ENCODE peak calls at places on chromosome 6, in four cellular contexts. P, F, H and S are unnamed samples.

GRCh38 chr6:108029226-108029921 is 45.2 kb downstream of the OSTM1 start:
- DNase-seq in P (no peak), F (no peak), H (no peak), S (no peak)

GRCh38 chr6:34791842-34792604 is at the start of gene BLTP3A:
- DNase-seq in F (peak; percentile 92), P (peak; percentile 65), H (peak; percentile 75), S (peak; percentile 92)

GRCh38 chr6:313917-314316 is 21.6 kb downstream of the DUSP22 start:
- DNase-seq in P (no peak), H (no peak), F (no peak), S (no peak)

GRCh38 chr6:37137881-37138568 is 31.9 kb upstream of the PIM1 start:
- DNase-seq in H (peak; percentile 60), F (no peak), P (no peak), S (no peak)

GRCh38 chr6:47631248-47632196 is 66.9 kb upstream of the ADGRF4 start:
- DNase-seq in F (peak; percentile 65), P (no peak), H (no peak), S (no peak)

GRCh38 chr6:126633362-126633761 is 293.4 kb downstream of the CENPW start:
- DNase-seq in F (no peak), H (no peak), P (no peak), S (no peak)

GRCh38 chr6:157255079-157255478 is 68.2 kb downstream of the TMEM242 start:
- DNase-seq in H (no peak), P (no peak), F (no peak), S (no peak)

GRCh38 chr6:13763740-13764381 is 50.5 kb downstream of the MCUR1 start:
- DNase-seq in H (no peak), F (no peak), P (no peak), S (no peak)

GRCh38 chr6:89260832-89261231 is 43.7 kb upstream of the GABRR1 start:
- DNase-seq in F (peak; percentile 82), H (peak; percentile 32), P (no peak), S (no peak)

GRCh38 chr6:11500008-11500407 is 37.5 kb upstream of the TMEM170B start:
- DNase-seq in H (no peak), P (no peak), F (no peak), S (no peak)

GRCh38 chr6:162709431-162709830 is 18.1 kb downstream of the PRKN start:
- DNase-seq in H (no peak), F (no peak), P (no peak), S (no peak)

GRCh38 chr6:45923831-45924391 is 91.7 kb downstream of the CLIC5 start:
- DNase-seq in H (no peak), P (no peak), F (no peak), S (no peak)

GRCh38 chr6:37623666-37624065 is 74.0 kb downstream of the MDGA1 start:
- DNase-seq in P (no peak), F (no peak), H (no peak), S (no peak)

DNA sequence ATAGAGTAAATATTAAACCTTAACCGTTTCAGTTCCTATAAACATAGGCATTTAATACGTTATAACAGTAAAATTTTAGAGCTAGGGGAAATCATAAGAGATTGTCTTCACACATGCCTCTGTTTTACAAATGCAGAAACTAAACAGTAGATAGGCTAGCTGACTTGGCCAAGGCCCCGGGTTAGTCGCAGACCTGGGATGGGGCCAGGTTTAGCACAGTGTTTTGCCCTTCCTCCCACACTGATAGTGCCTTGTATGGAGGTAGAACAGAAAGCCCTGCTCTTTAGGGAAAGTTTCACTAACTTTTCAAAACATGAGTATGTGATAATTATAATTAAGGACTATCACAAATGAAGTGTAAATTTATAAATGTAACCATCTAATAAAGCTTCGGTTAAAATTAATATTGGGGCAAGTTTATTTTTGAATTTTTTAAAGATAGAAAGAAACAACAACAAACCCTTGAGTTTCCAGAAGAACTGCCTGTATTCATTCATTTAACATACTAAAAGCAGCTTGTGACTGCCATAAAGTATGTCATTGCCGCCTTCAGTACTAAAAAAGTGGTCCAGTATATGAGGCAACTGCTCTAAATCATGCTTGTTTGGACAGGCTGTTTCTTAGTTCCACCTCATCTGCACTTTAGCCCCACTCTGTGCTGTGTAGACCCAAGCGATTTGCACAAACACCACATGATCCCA is 62.5 kb upstream of the LOC128125822 start:
- DNase-seq in H (no peak), P (peak; percentile 92), F (no peak), S (no peak)
- TF ChIP-seq EP300 in H (no peak), P (peak; percentile 24), F (no peak), S (no peak)

DNA sequence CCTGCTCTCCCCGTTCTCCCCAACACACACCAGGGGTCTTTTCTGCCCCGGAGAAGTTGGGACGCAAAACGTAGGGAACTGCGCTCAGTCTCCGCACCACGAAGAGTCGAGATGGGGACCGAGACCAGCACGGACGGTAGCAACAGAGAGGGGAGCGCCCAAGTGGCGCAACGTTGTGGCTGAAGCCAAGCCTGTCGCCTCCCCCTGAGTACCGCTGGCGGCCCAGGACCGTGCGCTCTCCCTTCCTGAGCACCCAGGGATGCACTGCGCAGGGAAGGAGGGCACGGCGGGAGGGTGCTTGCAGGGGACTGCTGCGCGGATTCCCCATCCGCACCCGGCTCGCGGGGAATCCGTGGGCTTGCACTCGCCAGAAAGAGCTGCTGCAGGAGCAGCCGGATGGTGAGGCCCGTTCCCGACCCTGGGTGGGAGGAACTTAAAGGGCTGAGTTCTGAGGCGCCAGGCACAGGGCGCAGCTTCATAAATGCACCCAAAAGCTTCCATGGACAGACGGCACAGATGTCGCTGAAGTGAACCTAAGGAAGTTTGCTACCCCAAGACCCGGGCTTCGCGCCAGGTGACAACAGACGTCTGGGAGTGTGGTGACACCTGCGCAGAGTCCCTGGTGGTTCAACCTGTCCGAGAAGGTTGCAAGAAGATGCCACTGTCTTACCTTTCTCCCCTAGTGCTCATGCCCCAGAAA is 178.7 kb downstream of the TBXT start:
- DNase-seq in H (no peak), F (no peak), P (no peak), S (no peak)
- TF ChIP-seq POLR2AphosphoS5 in H (no peak), F (no peak), P (no peak), S (no peak)

GRCh38 chr6:159977242-159978214 is 8.6 kb downstream of the IGF2R start:
- DNase-seq in H (no peak), F (peak; percentile 72), P (no peak), S (no peak)

GRCh38 chr6:159981171-159981571 is 12.3 kb downstream of the IGF2R start:
- DNase-seq in P (no peak), H (no peak), F (no peak), S (no peak)

GRCh38 chr6:159980474-159980873 is 11.6 kb downstream of the IGF2R start:
- DNase-seq in H (no peak), P (no peak), F (no peak), S (no peak)

GRCh38 chr6:159978291-159979135 is 9.6 kb downstream of the IGF2R start:
- DNase-seq in F (no peak), H (no peak), P (no peak), S (no peak)

GRCh38 chr6:159979136-159979874 is 10.4 kb downstream of the IGF2R start:
- DNase-seq in F (peak; percentile 78), H (no peak), P (peak; percentile 37), S (no peak)
- TF ChIP-seq EP300 in F (no peak), H (no peak), P (no peak), S (no peak)

DNA sequence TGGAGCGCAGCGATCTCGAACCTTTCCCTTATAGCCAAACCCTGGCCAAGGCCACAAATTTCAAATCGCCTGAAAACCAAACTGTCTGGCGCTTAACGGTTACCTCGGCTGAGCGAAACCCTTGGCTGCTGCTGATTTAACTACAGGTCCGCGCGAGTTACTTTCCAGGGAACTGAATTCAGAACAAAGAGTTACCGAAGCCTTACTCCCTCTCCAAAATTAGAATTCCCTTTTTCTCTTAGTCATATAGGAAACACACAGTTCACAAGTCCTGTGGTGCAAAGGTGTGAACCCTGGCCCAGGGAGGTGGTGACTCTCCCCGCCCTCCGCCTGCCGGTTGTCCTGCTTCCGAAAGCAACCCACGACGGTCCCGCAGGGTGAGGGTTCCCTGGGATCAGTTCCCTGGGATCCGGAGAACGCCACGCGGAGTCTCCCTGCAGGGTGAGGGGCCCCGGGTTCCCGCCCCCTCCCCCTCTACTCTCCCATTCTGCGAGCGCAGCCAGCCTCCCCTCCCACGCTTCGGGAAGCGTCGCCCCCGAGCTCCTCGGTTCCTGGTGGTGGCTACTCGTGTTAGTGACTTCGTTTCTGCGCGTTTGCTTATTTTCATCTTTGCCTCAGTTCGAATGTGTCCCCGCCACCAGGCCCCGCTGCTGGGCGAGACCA is 1.1 kb upstream of the SLC35D3 start:
- DNase-seq in F (no peak), P (no peak), H (peak; percentile 55), S (peak; percentile 89)
- TF ChIP-seq POLR2AphosphoS5 in F (no peak), P (no peak), H (no peak), S (no peak)